ENCODE peak calls at places on chromosomes 13 and 19, in six cellular contexts. One of them, this sample, is unnamed.

GRCh38 chr19:41321204-41321599 is 11.2 kb downstream of the CCDC97 start:
- DNase-seq in trophoblast cell: no peak
- DNase-seq in neuronal stem cell: no peak
- DNase-seq in IMR-90: no peak
- DNase-seq in mesenchymal stem cell: no peak
- DNase-seq in mesendoderm: no peak
- DNase-seq in this sample: no peak

GRCh38 chr19:19602136-19602712 is 16.3 kb downstream of the PBX4 start:
- DNase-seq in mesendoderm: no peak
- DNase-seq in trophoblast cell: no peak
- DNase-seq in neuronal stem cell: no peak
- DNase-seq in mesenchymal stem cell: no peak
- DNase-seq in IMR-90: no peak
- DNase-seq in this sample: no peak

GRCh38 chr13:77056382-77056781 is 29.4 kb upstream of the FBXL3 start:
- DNase-seq in trophoblast cell: no peak
- DNase-seq in mesenchymal stem cell: no peak
- DNase-seq in IMR-90: no peak
- DNase-seq in neuronal stem cell: no peak
- DNase-seq in mesendoderm: peak; percentile 6
- DNase-seq in this sample: no peak

GRCh38 chr19:13234518-13234917 is 84.3 kb downstream of the IER2 start:
- DNase-seq in neuronal stem cell: no peak
- DNase-seq in IMR-90: no peak
- DNase-seq in mesenchymal stem cell: peak; percentile 10
- DNase-seq in trophoblast cell: no peak
- DNase-seq in mesendoderm: peak; percentile 81
- DNase-seq in this sample: peak; percentile 76

GRCh38 chr19:10766681-10767201 is 48.9 kb downstream of the DNM2 start:
- DNase-seq in trophoblast cell: no peak
- DNase-seq in neuronal stem cell: no peak
- DNase-seq in IMR-90: peak; percentile 24
- DNase-seq in mesenchymal stem cell: no peak
- DNase-seq in mesendoderm: no peak
- DNase-seq in this sample: no peak

GRCh38 chr13:52455677-52456041 is 381 bp downstream of the CKAP2 start:
- DNase-seq in mesenchymal stem cell: peak; percentile 83
- DNase-seq in trophoblast cell: peak; percentile 68
- DNase-seq in neuronal stem cell: peak; percentile 76
- DNase-seq in mesendoderm: peak; percentile 89
- DNase-seq in IMR-90: peak; percentile 43
- DNase-seq in this sample: peak; percentile 86

GRCh38 chr13:106417467-106418110 is 117.9 kb downstream of the EFNB2 start:
- DNase-seq in trophoblast cell: no peak
- DNase-seq in IMR-90: no peak
- DNase-seq in neuronal stem cell: no peak
- DNase-seq in mesenchymal stem cell: no peak
- DNase-seq in mesendoderm: no peak
- DNase-seq in this sample: peak; percentile 38

GRCh38 chr13:75458696-75459422 is 23.1 kb downstream of the TBC1D4 start:
- DNase-seq in mesenchymal stem cell: no peak
- DNase-seq in IMR-90: no peak
- DNase-seq in neuronal stem cell: no peak
- DNase-seq in trophoblast cell: no peak
- DNase-seq in mesendoderm: peak; percentile 29
- DNase-seq in this sample: peak; percentile 50

GRCh38 chr19:31256601-31256990 is 92.6 kb downstream of the TSHZ3 start:
- DNase-seq in mesenchymal stem cell: no peak
- DNase-seq in mesendoderm: no peak
- DNase-seq in IMR-90: no peak
- DNase-seq in neuronal stem cell: no peak
- DNase-seq in trophoblast cell: no peak
- DNase-seq in this sample: no peak

GRCh38 chr19:35120898-35121297 is 5.3 kb downstream of the FXYD3 start:
- DNase-seq in neuronal stem cell: no peak
- DNase-seq in trophoblast cell: no peak
- DNase-seq in mesendoderm: no peak
- DNase-seq in IMR-90: no peak
- DNase-seq in mesenchymal stem cell: no peak
- DNase-seq in this sample: no peak

GRCh38 chr19:11361037-11361770 is 6.0 kb downstream of the PLPPR2 start:
- DNase-seq in neuronal stem cell: peak; percentile 86
- DNase-seq in mesenchymal stem cell: no peak
- DNase-seq in trophoblast cell: peak; percentile 88
- DNase-seq in IMR-90: no peak
- DNase-seq in mesendoderm: peak; percentile 94
- DNase-seq in this sample: peak; percentile 96

GRCh38 chr13:67408823-67409222 is 178.7 kb upstream of the PCDH9 start:
- DNase-seq in trophoblast cell: no peak
- DNase-seq in IMR-90: no peak
- DNase-seq in mesendoderm: peak; percentile 72
- DNase-seq in mesenchymal stem cell: peak; percentile 10
- DNase-seq in neuronal stem cell: no peak
- DNase-seq in this sample: no peak

GRCh38 chr13:58592052-58592451 is 960.5 kb downstream of the PCDH17 start:
- DNase-seq in IMR-90: no peak
- DNase-seq in mesenchymal stem cell: no peak
- DNase-seq in neuronal stem cell: no peak
- DNase-seq in mesendoderm: no peak
- DNase-seq in trophoblast cell: no peak
- DNase-seq in this sample: no peak

GRCh38 chr13:83499286-83499685 is 383.0 kb downstream of the SLITRK1 start:
- DNase-seq in trophoblast cell: no peak
- DNase-seq in mesendoderm: no peak
- DNase-seq in neuronal stem cell: no peak
- DNase-seq in IMR-90: peak; percentile 14
- DNase-seq in mesenchymal stem cell: no peak
- DNase-seq in this sample: no peak

GRCh38 chr19:10305139-10305806 is 4.3 kb downstream of the ZGLP1 start:
- DNase-seq in IMR-90: peak; percentile 73
- DNase-seq in mesendoderm: no peak
- DNase-seq in mesenchymal stem cell: no peak
- DNase-seq in trophoblast cell: no peak
- DNase-seq in neuronal stem cell: no peak
- DNase-seq in this sample: no peak

GRCh38 chr19:12786149-12786870 is 5.0 kb upstream of the JUNB start:
- DNase-seq in neuronal stem cell: no peak
- DNase-seq in mesendoderm: no peak
- DNase-seq in IMR-90: no peak
- DNase-seq in trophoblast cell: no peak
- DNase-seq in mesenchymal stem cell: peak; percentile 42
- DNase-seq in this sample: no peak

GRCh38 chr19:28940751-28941500 is 272.0 kb downstream of the UQCRFS1 start:
- DNase-seq in trophoblast cell: peak; percentile 51
- DNase-seq in neuronal stem cell: no peak
- DNase-seq in IMR-90: peak; percentile 92
- DNase-seq in mesendoderm: no peak
- DNase-seq in mesenchymal stem cell: no peak
- DNase-seq in this sample: no peak

GRCh38 chr13:45105895-45106294 is 14.4 kb upstream of the GTF2F2 start:
- DNase-seq in mesendoderm: no peak
- DNase-seq in trophoblast cell: peak; percentile 46
- DNase-seq in mesenchymal stem cell: peak; percentile 41
- DNase-seq in neuronal stem cell: no peak
- DNase-seq in IMR-90: peak; percentile 94
- DNase-seq in this sample: no peak

GRCh38 chr13:74883834-74884233 is 598.1 kb downstream of the TBC1D4 start:
- DNase-seq in neuronal stem cell: no peak
- DNase-seq in IMR-90: peak; percentile 16
- DNase-seq in trophoblast cell: no peak
- DNase-seq in mesenchymal stem cell: no peak
- DNase-seq in mesendoderm: peak; percentile 8
- DNase-seq in this sample: no peak

GRCh38 chr13:50800091-50800739 is 43.3 kb downstream of the DLEU7 start:
- DNase-seq in trophoblast cell: no peak
- DNase-seq in neuronal stem cell: no peak
- DNase-seq in mesenchymal stem cell: peak; percentile 14
- DNase-seq in mesendoderm: no peak
- DNase-seq in IMR-90: no peak
- DNase-seq in this sample: no peak

GRCh38 chr19:6423499-6424189 is 967 bp downstream of the KHSRP start:
- DNase-seq in mesenchymal stem cell: peak; percentile 83
- DNase-seq in trophoblast cell: peak; percentile 56
- DNase-seq in neuronal stem cell: no peak
- DNase-seq in IMR-90: peak; percentile 42
- DNase-seq in mesendoderm: peak; percentile 91
- DNase-seq in this sample: peak; percentile 75

GRCh38 chr19:49669511-49669910 is 3.8 kb downstream of the BCL2L12 start:
- DNase-seq in trophoblast cell: no peak
- DNase-seq in mesendoderm: no peak
- DNase-seq in IMR-90: no peak
- DNase-seq in neuronal stem cell: no peak
- DNase-seq in mesenchymal stem cell: no peak
- DNase-seq in this sample: no peak

GRCh38 chr13:30871713-30872029 is 34.4 kb upstream of the MEDAG start:
- DNase-seq in IMR-90: no peak
- DNase-seq in mesendoderm: no peak
- DNase-seq in trophoblast cell: no peak
- DNase-seq in mesenchymal stem cell: no peak
- DNase-seq in neuronal stem cell: no peak
- DNase-seq in this sample: no peak

GRCh38 chr19:45275370-45275971 is 24.4 kb downstream of the MARK4 start:
- DNase-seq in mesenchymal stem cell: no peak
- DNase-seq in trophoblast cell: no peak
- DNase-seq in mesendoderm: no peak
- DNase-seq in neuronal stem cell: no peak
- DNase-seq in IMR-90: peak; percentile 46
- DNase-seq in this sample: no peak

GRCh38 chr13:22014469-22014868 is 343.6 kb downstream of the FGF9 start:
- DNase-seq in neuronal stem cell: no peak
- DNase-seq in mesenchymal stem cell: peak; percentile 27
- DNase-seq in trophoblast cell: peak; percentile 93
- DNase-seq in mesendoderm: no peak
- DNase-seq in IMR-90: no peak
- DNase-seq in this sample: no peak

GRCh38 chr13:109402976-109403375 is 383.4 kb downstream of the IRS2 start:
- DNase-seq in IMR-90: no peak
- DNase-seq in neuronal stem cell: no peak
- DNase-seq in mesendoderm: no peak
- DNase-seq in mesenchymal stem cell: no peak
- DNase-seq in trophoblast cell: peak; percentile 90
- DNase-seq in this sample: no peak
- H2AK5ac ChIP-seq in IMR-90: no peak overlapping the region
- H2AK5ac ChIP-seq in neuronal stem cell: no peak overlapping the region
- H2AK5ac ChIP-seq in mesendoderm: no peak overlapping the region
- H2AK5ac ChIP-seq in mesenchymal stem cell: peak overlapping the region; percentile 49
- H2AK5ac ChIP-seq in trophoblast cell: no peak overlapping the region
- H2AK5ac ChIP-seq in this sample: no peak overlapping the region

DNA sequence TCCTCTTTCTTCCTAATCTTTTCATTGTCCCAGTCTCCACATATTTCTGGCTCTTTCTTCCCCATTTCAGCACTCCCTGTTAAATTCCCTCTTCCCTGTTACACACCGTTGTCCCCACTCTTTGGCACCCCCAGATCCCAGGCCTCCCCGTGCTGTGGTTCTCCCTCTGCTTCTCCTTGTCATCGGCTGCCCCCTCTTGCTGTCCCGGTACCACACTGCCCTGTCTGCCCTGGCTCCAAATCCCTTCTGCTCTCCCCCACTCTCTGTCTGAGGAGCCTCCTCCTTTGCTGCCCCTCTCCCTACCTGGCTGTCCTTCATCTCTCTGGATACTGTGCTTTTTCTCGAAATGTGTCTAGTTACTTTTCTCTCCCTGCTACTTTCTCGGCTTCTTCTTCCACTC is 978 bp downstream of the ZNF415 start:
- DNase-seq in mesenchymal stem cell: no peak
- DNase-seq in IMR-90: no peak
- DNase-seq in trophoblast cell: no peak
- DNase-seq in neuronal stem cell: no peak
- DNase-seq in mesendoderm: no peak
- DNase-seq in this sample: no peak
- H3K23ac ChIP-seq in mesenchymal stem cell: no peak overlapping the region
- H3K23ac ChIP-seq in IMR-90: peak overlapping the region; percentile 51
- H3K23ac ChIP-seq in trophoblast cell: no peak overlapping the region
- H3K23ac ChIP-seq in neuronal stem cell: no peak overlapping the region
- H3K23ac ChIP-seq in mesendoderm: no peak overlapping the region
- H3K23ac ChIP-seq in this sample: no peak overlapping the region

DNA sequence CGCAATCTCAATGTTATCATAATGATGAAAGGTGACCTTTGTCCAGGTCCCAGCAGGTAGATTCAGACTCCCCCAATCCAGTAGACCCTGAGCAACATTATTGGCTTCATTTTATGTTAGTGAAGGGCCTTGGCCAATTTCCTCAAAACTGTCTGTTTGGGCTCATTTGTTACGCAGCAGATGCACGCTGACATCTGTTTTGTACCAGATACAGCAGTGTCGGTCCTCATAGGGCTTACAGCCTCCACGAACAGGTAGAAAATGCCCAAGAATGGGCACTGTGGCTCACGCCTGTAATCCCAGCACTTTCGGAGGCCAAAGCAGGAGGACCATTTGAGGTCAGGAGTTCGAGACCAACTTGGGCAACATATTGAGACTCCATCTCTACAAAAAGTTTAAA is 13.1 kb upstream of the NMRK2 start:
- DNase-seq in neuronal stem cell: no peak
- DNase-seq in mesendoderm: no peak
- DNase-seq in IMR-90: no peak
- DNase-seq in trophoblast cell: no peak
- DNase-seq in mesenchymal stem cell: no peak
- DNase-seq in this sample: no peak
- H2BK5ac ChIP-seq in neuronal stem cell: no peak overlapping the region
- H2BK5ac ChIP-seq in mesendoderm: no peak overlapping the region
- H2BK5ac ChIP-seq in IMR-90: no peak overlapping the region
- H2BK5ac ChIP-seq in trophoblast cell: no peak overlapping the region
- H2BK5ac ChIP-seq in mesenchymal stem cell: no peak overlapping the region
- H2BK5ac ChIP-seq in this sample: no peak overlapping the region

DNA sequence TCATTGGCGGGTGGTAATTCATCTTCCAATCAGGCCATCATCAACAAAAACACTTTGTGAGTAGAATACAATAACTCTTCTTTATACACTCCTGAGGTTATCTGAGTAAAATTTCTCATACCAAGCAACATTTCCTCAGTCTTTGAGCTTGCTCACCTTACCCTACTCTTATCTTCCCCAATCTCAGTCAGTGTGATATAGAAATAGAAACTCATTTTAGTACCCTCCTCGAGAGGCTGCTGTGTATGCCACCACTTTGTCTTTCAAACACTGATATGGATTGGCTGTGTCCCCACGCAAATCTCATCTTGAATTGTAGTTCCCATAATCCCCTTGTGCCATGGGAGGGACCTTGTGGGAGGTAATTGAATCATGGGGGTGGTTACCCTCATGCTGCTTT is 209.7 kb downstream of the RBM26 start:
- DNase-seq in trophoblast cell: no peak
- DNase-seq in IMR-90: no peak
- DNase-seq in mesendoderm: no peak
- DNase-seq in mesenchymal stem cell: no peak
- DNase-seq in neuronal stem cell: no peak
- DNase-seq in this sample: no peak
- H2AK5ac ChIP-seq in trophoblast cell: no peak overlapping the region
- H2AK5ac ChIP-seq in IMR-90: no peak overlapping the region
- H2AK5ac ChIP-seq in mesendoderm: no peak overlapping the region
- H2AK5ac ChIP-seq in mesenchymal stem cell: no peak overlapping the region
- H2AK5ac ChIP-seq in neuronal stem cell: no peak overlapping the region
- H2AK5ac ChIP-seq in this sample: no peak overlapping the region